ENCODE peak calls at places on chromosomes 2 and 18, in ten cellular contexts. D, L, A, M, W, V, F, I, R and O are unnamed samples.

GRCh38 chr2:160507464-160507863 is 13.9 kb upstream of the RBMS1 start:
- DNase-seq in D (no peak), L (no peak), A (no peak), M (no peak), W (no peak), V (no peak), F (no peak), I (no peak), R (no peak), O (no peak)

GRCh38 chr2:149490296-149490695 is 97.3 kb downstream of the MMADHC start:
- DNase-seq in D (no peak), L (no peak), A (no peak), M (no peak), W (no peak), V (no peak), F (no peak), I (no peak), R (no peak), O (no peak)

GRCh38 chr2:148201075-148202004 is 180.4 kb downstream of the MBD5 start:
- DNase-seq in D (peak), L (peak), A (peak), M (no peak), W (no peak), V (peak), F (peak), I (peak), R (peak), O (peak)

GRCh38 chr18:37487400-37487831 is 78.2 kb downstream of the CELF4 start:
- DNase-seq in D (no peak), L (no peak), A (no peak), M (no peak), W (no peak), V (no peak), F (no peak), I (no peak), R (no peak), O (no peak)

GRCh38 chr2:23594079-23594494 is 209.1 kb downstream of the KLHL29 start:
- DNase-seq in D (no peak), L (no peak), A (no peak), M (no peak), W (no peak), V (no peak), F (no peak), I (no peak), R (no peak), O (no peak)

GRCh38 chr2:174610243-174610995 is 12.8 kb upstream of the WIPF1 start:
- DNase-seq in D (no peak), L (no peak), A (no peak), M (no peak), W (no peak), V (peak), F (no peak), I (no peak), R (peak), O (no peak)

GRCh38 chr2:10016802-10017258 is 26.5 kb upstream of the KLF11 start:
- DNase-seq in D (no peak), L (peak), A (no peak), M (no peak), W (no peak), V (no peak), F (no peak), I (no peak), R (no peak), O (no peak)

GRCh38 chr2:120395221-120395620 is 49.3 kb downstream of the INHBB start:
- DNase-seq in D (no peak), L (peak), A (no peak), M (no peak), W (peak), V (no peak), F (no peak), I (no peak), R (no peak), O (no peak)

GRCh38 chr2:65991864-65992554 is 442.9 kb upstream of the MEIS1 start:
- DNase-seq in D (no peak), L (no peak), A (no peak), M (no peak), W (no peak), V (no peak), F (no peak), I (no peak), R (no peak), O (no peak)

GRCh38 chr2:85889648-85890281 is 975 bp upstream of the ST3GAL5 start:
- DNase-seq in D (no peak), L (peak), A (no peak), M (no peak), W (no peak), V (no peak), F (no peak), I (peak), R (peak), O (no peak)

GRCh38 chr2:127753374-127753773 is 52.1 kb downstream of the SFT2D3 start:
- DNase-seq in D (no peak), L (no peak), A (no peak), M (no peak), W (no peak), V (no peak), F (no peak), I (no peak), R (no peak), O (no peak)

GRCh38 chr2:69618362-69618761 is 25.2 kb downstream of the AAK1 start:
- DNase-seq in D (no peak), L (no peak), A (no peak), M (no peak), W (no peak), V (no peak), F (no peak), I (no peak), R (no peak), O (no peak)

GRCh38 chr2:104332733-104333132 is 521.2 kb upstream of the POU3F3 start:
- DNase-seq in D (no peak), L (no peak), A (no peak), M (no peak), W (no peak), V (no peak), F (no peak), I (no peak), R (no peak), O (no peak)

GRCh38 chr18:75209952-75210261 is 690 bp upstream of the TSHZ1 start:
- DNase-seq in D (no peak), L (no peak), A (no peak), M (no peak), W (no peak), V (no peak), F (no peak), I (no peak), R (no peak), O (no peak)